ENCODE peak calls at places on chromosomes 13 and 19, in eight cellular contexts. One of them, this sample, is unnamed.

GRCh38 chr13:30877335-30877734 is 28.7 kb upstream of the MEDAG start:
- DNase-seq in left ventricle myocardium inferior: no peak
- DNase-seq in stromal cell of bone marrow: peak
- DNase-seq in stimulated activated CD8-positive, alpha-beta memory T cell treated with anti-CD3 and anti-CD28 coated beads, Interleukin-4, amount 100 ng/mL, for 1 hour: no peak
- DNase-seq in HEK293T: no peak
- DNase-seq in CD4-positive, alpha-beta T cell: no peak
- DNase-seq in NCI-H774: no peak
- DNase-seq in IMR-90: peak
- DNase-seq in this sample: no peak

GRCh38 chr13:34152409-34152808 is 334.5 kb downstream of the RFC3 start:
- DNase-seq in IMR-90: no peak
- DNase-seq in HEK293T: no peak
- DNase-seq in stromal cell of bone marrow: no peak
- DNase-seq in CD4-positive, alpha-beta T cell: no peak
- DNase-seq in left ventricle myocardium inferior: no peak
- DNase-seq in NCI-H774: no peak
- DNase-seq in stimulated activated CD8-positive, alpha-beta memory T cell treated with anti-CD3 and anti-CD28 coated beads, Interleukin-4, amount 100 ng/mL, for 1 hour: no peak
- DNase-seq in this sample: no peak

GRCh38 chr19:16588089-16588823 is 16.0 kb upstream of the SLC35E1 start:
- DNase-seq in stromal cell of bone marrow: no peak
- DNase-seq in NCI-H774: no peak
- DNase-seq in stimulated activated CD8-positive, alpha-beta memory T cell treated with anti-CD3 and anti-CD28 coated beads, Interleukin-4, amount 100 ng/mL, for 1 hour: no peak
- DNase-seq in IMR-90: peak
- DNase-seq in left ventricle myocardium inferior: no peak
- DNase-seq in CD4-positive, alpha-beta T cell: peak
- DNase-seq in HEK293T: no peak
- DNase-seq in this sample: peak

GRCh38 chr13:113537205-113537604 is 46.7 kb upstream of the DCUN1D2 start:
- DNase-seq in stromal cell of bone marrow: no peak
- DNase-seq in CD4-positive, alpha-beta T cell: no peak
- DNase-seq in IMR-90: no peak
- DNase-seq in left ventricle myocardium inferior: no peak
- DNase-seq in HEK293T: no peak
- DNase-seq in NCI-H774: no peak
- DNase-seq in stimulated activated CD8-positive, alpha-beta memory T cell treated with anti-CD3 and anti-CD28 coated beads, Interleukin-4, amount 100 ng/mL, for 1 hour: no peak
- DNase-seq in this sample: no peak

GRCh38 chr19:43763473-43763939 is 8.7 kb upstream of the SMG9 start:
- DNase-seq in NCI-H774: no peak
- DNase-seq in left ventricle myocardium inferior: no peak
- DNase-seq in CD4-positive, alpha-beta T cell: no peak
- DNase-seq in stimulated activated CD8-positive, alpha-beta memory T cell treated with anti-CD3 and anti-CD28 coated beads, Interleukin-4, amount 100 ng/mL, for 1 hour: no peak
- DNase-seq in stromal cell of bone marrow: peak
- DNase-seq in HEK293T: no peak
- DNase-seq in IMR-90: peak
- DNase-seq in this sample: peak

GRCh38 chr13:37473035-37473434 is 125.5 kb downstream of the POSTN start:
- DNase-seq in IMR-90: no peak
- DNase-seq in left ventricle myocardium inferior: no peak
- DNase-seq in stromal cell of bone marrow: no peak
- DNase-seq in NCI-H774: no peak
- DNase-seq in stimulated activated CD8-positive, alpha-beta memory T cell treated with anti-CD3 and anti-CD28 coated beads, Interleukin-4, amount 100 ng/mL, for 1 hour: no peak
- DNase-seq in CD4-positive, alpha-beta T cell: no peak
- DNase-seq in HEK293T: peak
- DNase-seq in this sample: no peak

GRCh38 chr19:1488282-1488601 is 1.9 kb downstream of the PCSK4 start:
- DNase-seq in NCI-H774: no peak
- DNase-seq in IMR-90: no peak
- DNase-seq in left ventricle myocardium inferior: no peak
- DNase-seq in HEK293T: no peak
- DNase-seq in stimulated activated CD8-positive, alpha-beta memory T cell treated with anti-CD3 and anti-CD28 coated beads, Interleukin-4, amount 100 ng/mL, for 1 hour: no peak
- DNase-seq in stromal cell of bone marrow: no peak
- DNase-seq in CD4-positive, alpha-beta T cell: no peak
- DNase-seq in this sample: no peak

GRCh38 chr19:29311391-29311790 is 98.4 kb upstream of the UQCRFS1 start:
- DNase-seq in stromal cell of bone marrow: no peak
- DNase-seq in HEK293T: no peak
- DNase-seq in left ventricle myocardium inferior: no peak
- DNase-seq in NCI-H774: peak
- DNase-seq in CD4-positive, alpha-beta T cell: no peak
- DNase-seq in IMR-90: no peak
- DNase-seq in stimulated activated CD8-positive, alpha-beta memory T cell treated with anti-CD3 and anti-CD28 coated beads, Interleukin-4, amount 100 ng/mL, for 1 hour: no peak
- DNase-seq in this sample: no peak

GRCh38 chr13:61286148-61286745 is 129.4 kb downstream of the PCDH20 start:
- DNase-seq in HEK293T: peak
- DNase-seq in NCI-H774: no peak
- DNase-seq in stimulated activated CD8-positive, alpha-beta memory T cell treated with anti-CD3 and anti-CD28 coated beads, Interleukin-4, amount 100 ng/mL, for 1 hour: no peak
- DNase-seq in CD4-positive, alpha-beta T cell: no peak
- DNase-seq in stromal cell of bone marrow: no peak
- DNase-seq in IMR-90: no peak
- DNase-seq in left ventricle myocardium inferior: no peak
- DNase-seq in this sample: peak

GRCh38 chr19:17209126-17210036 is 5.8 kb upstream of the USE1 start:
- DNase-seq in CD4-positive, alpha-beta T cell: no peak
- DNase-seq in NCI-H774: peak
- DNase-seq in stimulated activated CD8-positive, alpha-beta memory T cell treated with anti-CD3 and anti-CD28 coated beads, Interleukin-4, amount 100 ng/mL, for 1 hour: no peak
- DNase-seq in IMR-90: peak
- DNase-seq in left ventricle myocardium inferior: no peak
- DNase-seq in stromal cell of bone marrow: no peak
- DNase-seq in HEK293T: peak
- DNase-seq in this sample: peak

GRCh38 chr13:19984430-19985218 is 26.1 kb downstream of the ZMYM2 start:
- DNase-seq in IMR-90: peak
- DNase-seq in left ventricle myocardium inferior: no peak
- DNase-seq in CD4-positive, alpha-beta T cell: no peak
- DNase-seq in NCI-H774: no peak
- DNase-seq in stimulated activated CD8-positive, alpha-beta memory T cell treated with anti-CD3 and anti-CD28 coated beads, Interleukin-4, amount 100 ng/mL, for 1 hour: no peak
- DNase-seq in HEK293T: peak
- DNase-seq in stromal cell of bone marrow: peak
- DNase-seq in this sample: peak

GRCh38 chr19:35459414-35460082 is 11.5 kb downstream of the FFAR2 start:
- DNase-seq in IMR-90: no peak
- DNase-seq in stromal cell of bone marrow: no peak
- DNase-seq in left ventricle myocardium inferior: peak
- DNase-seq in CD4-positive, alpha-beta T cell: no peak
- DNase-seq in NCI-H774: no peak
- DNase-seq in stimulated activated CD8-positive, alpha-beta memory T cell treated with anti-CD3 and anti-CD28 coated beads, Interleukin-4, amount 100 ng/mL, for 1 hour: no peak
- DNase-seq in HEK293T: no peak
- DNase-seq in this sample: no peak

GRCh38 chr19:40607311-40607871 is 6.2 kb downstream of the LTBP4 start:
- DNase-seq in CD4-positive, alpha-beta T cell: no peak
- DNase-seq in stromal cell of bone marrow: no peak
- DNase-seq in NCI-H774: no peak
- DNase-seq in IMR-90: no peak
- DNase-seq in stimulated activated CD8-positive, alpha-beta memory T cell treated with anti-CD3 and anti-CD28 coated beads, Interleukin-4, amount 100 ng/mL, for 1 hour: no peak
- DNase-seq in left ventricle myocardium inferior: no peak
- DNase-seq in HEK293T: no peak
- DNase-seq in this sample: no peak

GRCh38 chr13:33931397-33931987 is 113.5 kb downstream of the RFC3 start:
- DNase-seq in NCI-H774: peak
- DNase-seq in stromal cell of bone marrow: peak
- DNase-seq in IMR-90: peak
- DNase-seq in stimulated activated CD8-positive, alpha-beta memory T cell treated with anti-CD3 and anti-CD28 coated beads, Interleukin-4, amount 100 ng/mL, for 1 hour: no peak
- DNase-seq in left ventricle myocardium inferior: no peak
- DNase-seq in CD4-positive, alpha-beta T cell: no peak
- DNase-seq in HEK293T: peak
- DNase-seq in this sample: peak

GRCh38 chr19:4415352-4415751 is 12.9 kb downstream of the CHAF1A start:
- DNase-seq in IMR-90: no peak
- DNase-seq in CD4-positive, alpha-beta T cell: no peak
- DNase-seq in left ventricle myocardium inferior: no peak
- DNase-seq in stromal cell of bone marrow: no peak
- DNase-seq in stimulated activated CD8-positive, alpha-beta memory T cell treated with anti-CD3 and anti-CD28 coated beads, Interleukin-4, amount 100 ng/mL, for 1 hour: no peak
- DNase-seq in HEK293T: no peak
- DNase-seq in NCI-H774: no peak
- DNase-seq in this sample: no peak

GRCh38 chr13:38702609-38703008 is 15.7 kb downstream of the FREM2 start:
- DNase-seq in HEK293T: no peak
- DNase-seq in CD4-positive, alpha-beta T cell: no peak
- DNase-seq in stimulated activated CD8-positive, alpha-beta memory T cell treated with anti-CD3 and anti-CD28 coated beads, Interleukin-4, amount 100 ng/mL, for 1 hour: no peak
- DNase-seq in left ventricle myocardium inferior: no peak
- DNase-seq in stromal cell of bone marrow: no peak
- DNase-seq in IMR-90: no peak
- DNase-seq in NCI-H774: no peak
- DNase-seq in this sample: no peak

GRCh38 chr19:55345101-55345817 is 5.6 kb downstream of the KMT5C start:
- DNase-seq in stimulated activated CD8-positive, alpha-beta memory T cell treated with anti-CD3 and anti-CD28 coated beads, Interleukin-4, amount 100 ng/mL, for 1 hour: no peak
- DNase-seq in left ventricle myocardium inferior: no peak
- DNase-seq in CD4-positive, alpha-beta T cell: no peak
- DNase-seq in HEK293T: no peak
- DNase-seq in IMR-90: no peak
- DNase-seq in NCI-H774: no peak
- DNase-seq in stromal cell of bone marrow: no peak
- DNase-seq in this sample: no peak

GRCh38 chr13:104253063-104253680 is 1187.0 kb upstream of the SLC10A2 start:
- DNase-seq in stromal cell of bone marrow: no peak
- DNase-seq in NCI-H774: no peak
- DNase-seq in IMR-90: no peak
- DNase-seq in left ventricle myocardium inferior: no peak
- DNase-seq in HEK293T: no peak
- DNase-seq in CD4-positive, alpha-beta T cell: no peak
- DNase-seq in stimulated activated CD8-positive, alpha-beta memory T cell treated with anti-CD3 and anti-CD28 coated beads, Interleukin-4, amount 100 ng/mL, for 1 hour: no peak
- DNase-seq in this sample: no peak

GRCh38 chr19:13051581-13052165 is 51.0 kb downstream of the LYL1 start:
- DNase-seq in IMR-90: peak
- DNase-seq in CD4-positive, alpha-beta T cell: no peak
- DNase-seq in left ventricle myocardium inferior: peak
- DNase-seq in stimulated activated CD8-positive, alpha-beta memory T cell treated with anti-CD3 and anti-CD28 coated beads, Interleukin-4, amount 100 ng/mL, for 1 hour: no peak
- DNase-seq in stromal cell of bone marrow: no peak
- DNase-seq in NCI-H774: peak
- DNase-seq in HEK293T: peak
- DNase-seq in this sample: peak

GRCh38 chr13:76667551-76667950 is 218.7 kb downstream of the KCTD12 start:
- DNase-seq in NCI-H774: peak
- DNase-seq in left ventricle myocardium inferior: no peak
- DNase-seq in stromal cell of bone marrow: peak
- DNase-seq in stimulated activated CD8-positive, alpha-beta memory T cell treated with anti-CD3 and anti-CD28 coated beads, Interleukin-4, amount 100 ng/mL, for 1 hour: no peak
- DNase-seq in HEK293T: no peak
- DNase-seq in CD4-positive, alpha-beta T cell: no peak
- DNase-seq in IMR-90: peak
- DNase-seq in this sample: peak

GRCh38 chr13:92377396-92377795 is 849.2 kb upstream of the GPC6 start:
- DNase-seq in HEK293T: no peak
- DNase-seq in NCI-H774: no peak
- DNase-seq in stimulated activated CD8-positive, alpha-beta memory T cell treated with anti-CD3 and anti-CD28 coated beads, Interleukin-4, amount 100 ng/mL, for 1 hour: no peak
- DNase-seq in left ventricle myocardium inferior: no peak
- DNase-seq in IMR-90: no peak
- DNase-seq in CD4-positive, alpha-beta T cell: no peak
- DNase-seq in stromal cell of bone marrow: no peak
- DNase-seq in this sample: no peak

This sample was measured in GM12865.